ENCODE peak calls at places on chromosomes 1 and 21, in ten cellular contexts. One of them, this sample, is unnamed.
A peak's percentile ranks its signal among the peaks of the same experiment; 100 is the strongest.

GRCh38 chr1:21936366-21937031 is 611 bp downstream of the HSPG2 start:
- DNase-seq in endodermal cell: peak; percentile 68
- DNase-seq in right lobe of liver: no peak
- DNase-seq in trophoblast cell: peak; percentile 36
- DNase-seq in colonic mucosa: peak; percentile 46
- DNase-seq in CD8-positive, alpha-beta T cell: no peak
- DNase-seq in lower lobe of right lung: peak; percentile 56
- DNase-seq in small intestine: peak; percentile 37
- DNase-seq in upper lobe of right lung: no peak
- DNase-seq in aorta: peak; percentile 61
- DNase-seq in this sample: no peak

GRCh38 chr1:5941671-5942070 is 50.6 kb downstream of the NPHP4 start:
- DNase-seq in lower lobe of right lung: no peak
- DNase-seq in aorta: no peak
- DNase-seq in right lobe of liver: no peak
- DNase-seq in trophoblast cell: no peak
- DNase-seq in colonic mucosa: no peak
- DNase-seq in upper lobe of right lung: peak; percentile 55
- DNase-seq in small intestine: no peak
- DNase-seq in CD8-positive, alpha-beta T cell: no peak
- DNase-seq in endodermal cell: no peak
- DNase-seq in this sample: no peak

GRCh38 chr1:200415693-200416593 is 6.1 kb upstream of the ZNF281 start:
- DNase-seq in trophoblast cell: peak; percentile 93
- DNase-seq in right lobe of liver: peak; percentile 52
- DNase-seq in aorta: peak; percentile 84
- DNase-seq in colonic mucosa: no peak
- DNase-seq in upper lobe of right lung: no peak
- DNase-seq in CD8-positive, alpha-beta T cell: no peak
- DNase-seq in small intestine: no peak
- DNase-seq in lower lobe of right lung: no peak
- DNase-seq in endodermal cell: no peak
- DNase-seq in this sample: peak; percentile 77

GRCh38 chr1:65952692-65953091 is 160.0 kb downstream of the PDE4B start:
- DNase-seq in small intestine: no peak
- DNase-seq in upper lobe of right lung: no peak
- DNase-seq in colonic mucosa: no peak
- DNase-seq in CD8-positive, alpha-beta T cell: no peak
- DNase-seq in aorta: no peak
- DNase-seq in lower lobe of right lung: no peak
- DNase-seq in trophoblast cell: no peak
- DNase-seq in right lobe of liver: no peak
- DNase-seq in endodermal cell: no peak
- DNase-seq in this sample: no peak

GRCh38 chr1:100717218-100717617 is 2.3 kb upstream of the VCAM1 start:
- DNase-seq in aorta: no peak
- DNase-seq in trophoblast cell: no peak
- DNase-seq in upper lobe of right lung: no peak
- DNase-seq in colonic mucosa: no peak
- DNase-seq in small intestine: no peak
- DNase-seq in CD8-positive, alpha-beta T cell: no peak
- DNase-seq in endodermal cell: no peak
- DNase-seq in right lobe of liver: no peak
- DNase-seq in lower lobe of right lung: no peak
- DNase-seq in this sample: no peak

GRCh38 chr1:204524986-204525385 is 8.8 kb downstream of the MDM4 start:
- DNase-seq in colonic mucosa: no peak
- DNase-seq in lower lobe of right lung: no peak
- DNase-seq in trophoblast cell: no peak
- DNase-seq in small intestine: no peak
- DNase-seq in endodermal cell: no peak
- DNase-seq in aorta: no peak
- DNase-seq in upper lobe of right lung: no peak
- DNase-seq in CD8-positive, alpha-beta T cell: no peak
- DNase-seq in right lobe of liver: no peak
- DNase-seq in this sample: no peak

GRCh38 chr1:197857477-197857876 is 45.0 kb upstream of the C1orf53 start:
- DNase-seq in trophoblast cell: no peak
- DNase-seq in right lobe of liver: no peak
- DNase-seq in small intestine: no peak
- DNase-seq in lower lobe of right lung: no peak
- DNase-seq in upper lobe of right lung: no peak
- DNase-seq in colonic mucosa: no peak
- DNase-seq in endodermal cell: no peak
- DNase-seq in CD8-positive, alpha-beta T cell: no peak
- DNase-seq in aorta: no peak
- DNase-seq in this sample: no peak

GRCh38 chr1:234782821-234783220 is 172.8 kb upstream of the IRF2BP2 start:
- DNase-seq in endodermal cell: peak; percentile 72
- DNase-seq in lower lobe of right lung: no peak
- DNase-seq in CD8-positive, alpha-beta T cell: no peak
- DNase-seq in upper lobe of right lung: no peak
- DNase-seq in small intestine: peak; percentile 8
- DNase-seq in right lobe of liver: no peak
- DNase-seq in trophoblast cell: peak; percentile 11
- DNase-seq in colonic mucosa: no peak
- DNase-seq in aorta: no peak
- DNase-seq in this sample: no peak

GRCh38 chr1:207619833-207620572 is 24.9 kb upstream of the CR1L start:
- DNase-seq in CD8-positive, alpha-beta T cell: no peak
- DNase-seq in trophoblast cell: peak; percentile 74
- DNase-seq in right lobe of liver: no peak
- DNase-seq in small intestine: peak; percentile 48
- DNase-seq in lower lobe of right lung: no peak
- DNase-seq in colonic mucosa: no peak
- DNase-seq in upper lobe of right lung: no peak
- DNase-seq in endodermal cell: peak; percentile 63
- DNase-seq in aorta: no peak
- DNase-seq in this sample: no peak

GRCh38 chr21:46325073-46325912 is 1.3 kb downstream of the PCNT start:
- DNase-seq in small intestine: peak; percentile 43
- DNase-seq in right lobe of liver: peak; percentile 53
- DNase-seq in CD8-positive, alpha-beta T cell: peak; percentile 26
- DNase-seq in endodermal cell: peak; percentile 87
- DNase-seq in trophoblast cell: peak; percentile 54
- DNase-seq in upper lobe of right lung: peak; percentile 75
- DNase-seq in lower lobe of right lung: peak; percentile 64
- DNase-seq in colonic mucosa: peak; percentile 60
- DNase-seq in aorta: peak; percentile 59
- DNase-seq in this sample: no peak

GRCh38 chr1:5830771-5831599 is 161.2 kb downstream of the NPHP4 start:
- DNase-seq in colonic mucosa: no peak
- DNase-seq in aorta: no peak
- DNase-seq in trophoblast cell: no peak
- DNase-seq in right lobe of liver: no peak
- DNase-seq in lower lobe of right lung: no peak
- DNase-seq in small intestine: no peak
- DNase-seq in endodermal cell: peak; percentile 97
- DNase-seq in CD8-positive, alpha-beta T cell: no peak
- DNase-seq in upper lobe of right lung: no peak
- DNase-seq in this sample: no peak

GRCh38 chr1:88685239-88685604 is 1.1 kb downstream of the PKN2 start:
- DNase-seq in trophoblast cell: peak; percentile 14
- DNase-seq in lower lobe of right lung: no peak
- DNase-seq in aorta: no peak
- DNase-seq in endodermal cell: no peak
- DNase-seq in right lobe of liver: no peak
- DNase-seq in CD8-positive, alpha-beta T cell: no peak
- DNase-seq in upper lobe of right lung: no peak
- DNase-seq in colonic mucosa: no peak
- DNase-seq in small intestine: peak; percentile 38
- DNase-seq in this sample: no peak

GRCh38 chr1:93722081-93723031 is 40.7 kb upstream of the BCAR3 start:
- DNase-seq in colonic mucosa: no peak
- DNase-seq in lower lobe of right lung: no peak
- DNase-seq in CD8-positive, alpha-beta T cell: no peak
- DNase-seq in upper lobe of right lung: no peak
- DNase-seq in endodermal cell: no peak
- DNase-seq in trophoblast cell: no peak
- DNase-seq in right lobe of liver: no peak
- DNase-seq in small intestine: no peak
- DNase-seq in aorta: peak; percentile 70
- DNase-seq in this sample: no peak

GRCh38 chr1:197200468-197200899 is 54.0 kb upstream of the ASPM start:
- DNase-seq in right lobe of liver: no peak
- DNase-seq in endodermal cell: no peak
- DNase-seq in small intestine: no peak
- DNase-seq in lower lobe of right lung: no peak
- DNase-seq in colonic mucosa: peak; percentile 32
- DNase-seq in CD8-positive, alpha-beta T cell: peak; percentile 24
- DNase-seq in trophoblast cell: peak; percentile 34
- DNase-seq in upper lobe of right lung: no peak
- DNase-seq in aorta: no peak
- DNase-seq in this sample: peak; percentile 23

GRCh38 chr1:60886793-60887331 is 195.5 kb upstream of the NFIA start:
- DNase-seq in right lobe of liver: no peak
- DNase-seq in lower lobe of right lung: no peak
- DNase-seq in trophoblast cell: no peak
- DNase-seq in aorta: no peak
- DNase-seq in endodermal cell: peak; percentile 90
- DNase-seq in upper lobe of right lung: no peak
- DNase-seq in small intestine: no peak
- DNase-seq in CD8-positive, alpha-beta T cell: no peak
- DNase-seq in colonic mucosa: no peak
- DNase-seq in this sample: no peak

GRCh38 chr1:214588963-214589597 is 13.9 kb upstream of the CENPF start:
- DNase-seq in colonic mucosa: no peak
- DNase-seq in small intestine: no peak
- DNase-seq in aorta: no peak
- DNase-seq in upper lobe of right lung: no peak
- DNase-seq in right lobe of liver: no peak
- DNase-seq in CD8-positive, alpha-beta T cell: no peak
- DNase-seq in trophoblast cell: no peak
- DNase-seq in endodermal cell: no peak
- DNase-seq in lower lobe of right lung: no peak
- DNase-seq in this sample: no peak
- H3K4me1 ChIP-seq in colonic mucosa: no peaks in the 10 kb centered on the region
- H3K4me1 ChIP-seq in small intestine: no peaks in the 10 kb centered on the region
- H3K4me1 ChIP-seq in aorta: no peaks in the 10 kb centered on the region
- H3K4me1 ChIP-seq in upper lobe of right lung: no peaks in the 10 kb centered on the region
- H3K4me1 ChIP-seq in right lobe of liver: no peaks in the 10 kb centered on the region
- H3K4me1 ChIP-seq in CD8-positive, alpha-beta T cell: no peaks in the 10 kb centered on the region
- H3K4me1 ChIP-seq in trophoblast cell: no peaks in the 10 kb centered on the region
- H3K4me1 ChIP-seq in endodermal cell: no peaks in the 10 kb centered on the region
- H3K4me1 ChIP-seq in lower lobe of right lung: no peaks in the 10 kb centered on the region
- H3K4me1 ChIP-seq in this sample: no peaks in the 10 kb centered on the region

DNA sequence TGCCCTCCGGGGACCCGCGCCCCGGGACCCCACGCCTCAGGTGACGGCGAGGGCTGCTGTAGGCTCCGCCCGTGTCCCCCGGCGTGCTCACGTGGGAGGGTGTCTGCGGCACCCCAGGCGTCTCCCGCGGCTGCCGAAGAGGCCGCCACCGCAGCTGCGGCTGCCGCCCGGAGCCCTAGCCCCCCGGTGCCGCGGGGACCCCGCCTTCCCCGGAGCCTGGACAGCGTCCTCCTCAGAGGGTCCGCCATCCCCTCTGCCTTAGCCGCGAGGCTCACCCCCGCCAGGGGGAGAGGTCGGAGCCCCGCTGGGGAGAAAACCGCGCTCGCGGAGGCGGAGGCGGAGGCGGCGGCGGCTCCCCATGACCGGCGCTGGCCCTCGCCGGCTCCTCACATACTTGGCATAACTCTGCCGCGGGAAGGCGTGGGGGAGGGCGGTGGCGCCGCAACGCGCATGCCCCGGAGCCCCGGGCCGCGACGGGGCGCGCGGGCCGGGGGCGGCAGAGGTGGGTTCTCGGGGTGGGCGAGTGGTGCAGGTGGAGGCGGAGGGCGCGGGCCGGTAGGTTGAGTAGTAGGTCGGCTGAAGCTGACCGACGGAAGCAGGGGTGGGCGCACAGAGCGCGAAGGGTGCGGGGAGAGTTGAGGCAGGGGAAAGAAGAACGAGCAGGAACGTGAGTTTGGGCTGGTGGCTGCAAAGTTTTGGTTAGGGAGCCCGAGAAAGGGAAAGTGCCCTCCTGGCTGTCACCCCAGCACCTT is 700 bp upstream of the SYDE2 start:
- DNase-seq in aorta: peak; percentile 76
- DNase-seq in CD8-positive, alpha-beta T cell: peak; percentile 74
- DNase-seq in small intestine: peak; percentile 69
- DNase-seq in endodermal cell: peak; percentile 95
- DNase-seq in lower lobe of right lung: peak; percentile 84
- DNase-seq in upper lobe of right lung: peak; percentile 91
- DNase-seq in trophoblast cell: peak; percentile 74
- DNase-seq in right lobe of liver: peak; percentile 78
- DNase-seq in colonic mucosa: peak; percentile 77
- DNase-seq in this sample: peak; percentile 46
- H3K4me3 ChIP-seq in aorta: peak overlapping the region; percentile 95
- H3K4me3 ChIP-seq in CD8-positive, alpha-beta T cell: peak overlapping the region; percentile 94
- H3K4me3 ChIP-seq in small intestine: peak overlapping the region; percentile 79
- H3K4me3 ChIP-seq in endodermal cell: peak overlapping the region; percentile 90
- H3K4me3 ChIP-seq in lower lobe of right lung: peak overlapping the region; percentile 78
- H3K4me3 ChIP-seq in upper lobe of right lung: peak overlapping the region; percentile 84
- H3K4me3 ChIP-seq in trophoblast cell: peak overlapping the region; percentile 84
- H3K4me3 ChIP-seq in right lobe of liver: peak overlapping the region; percentile 55
- H3K4me3 ChIP-seq in colonic mucosa: peak overlapping the region; percentile 81
- H3K4me3 ChIP-seq in this sample: peak overlapping the region; percentile 92

GRCh38 chr1:15420853-15421465 is 11.3 kb downstream of the EFHD2 start:
- DNase-seq in CD8-positive, alpha-beta T cell: no peak
- DNase-seq in trophoblast cell: no peak
- DNase-seq in upper lobe of right lung: no peak
- DNase-seq in colonic mucosa: no peak
- DNase-seq in aorta: no peak
- DNase-seq in small intestine: peak; percentile 51
- DNase-seq in endodermal cell: no peak
- DNase-seq in right lobe of liver: peak; percentile 69
- DNase-seq in lower lobe of right lung: no peak
- DNase-seq in this sample: no peak
- H3K4me1 ChIP-seq in CD8-positive, alpha-beta T cell: peaks cover 22% of the 10 kb centered on the region
- H3K4me1 ChIP-seq in trophoblast cell: peaks cover 12% of the 10 kb centered on the region
- H3K4me1 ChIP-seq in upper lobe of right lung: peaks cover 34% of the 10 kb centered on the region
- H3K4me1 ChIP-seq in colonic mucosa: peaks cover 55% of the 10 kb centered on the region
- H3K4me1 ChIP-seq in aorta: no peaks in the 10 kb centered on the region
- H3K4me1 ChIP-seq in small intestine: peaks cover 20% of the 10 kb centered on the region
- H3K4me1 ChIP-seq in endodermal cell: peaks cover 2% of the 10 kb centered on the region
- H3K4me1 ChIP-seq in right lobe of liver: peaks cover 33% of the 10 kb centered on the region
- H3K4me1 ChIP-seq in lower lobe of right lung: peaks cover 56% of the 10 kb centered on the region
- H3K4me1 ChIP-seq in this sample: no peaks in the 10 kb centered on the region

DNA sequence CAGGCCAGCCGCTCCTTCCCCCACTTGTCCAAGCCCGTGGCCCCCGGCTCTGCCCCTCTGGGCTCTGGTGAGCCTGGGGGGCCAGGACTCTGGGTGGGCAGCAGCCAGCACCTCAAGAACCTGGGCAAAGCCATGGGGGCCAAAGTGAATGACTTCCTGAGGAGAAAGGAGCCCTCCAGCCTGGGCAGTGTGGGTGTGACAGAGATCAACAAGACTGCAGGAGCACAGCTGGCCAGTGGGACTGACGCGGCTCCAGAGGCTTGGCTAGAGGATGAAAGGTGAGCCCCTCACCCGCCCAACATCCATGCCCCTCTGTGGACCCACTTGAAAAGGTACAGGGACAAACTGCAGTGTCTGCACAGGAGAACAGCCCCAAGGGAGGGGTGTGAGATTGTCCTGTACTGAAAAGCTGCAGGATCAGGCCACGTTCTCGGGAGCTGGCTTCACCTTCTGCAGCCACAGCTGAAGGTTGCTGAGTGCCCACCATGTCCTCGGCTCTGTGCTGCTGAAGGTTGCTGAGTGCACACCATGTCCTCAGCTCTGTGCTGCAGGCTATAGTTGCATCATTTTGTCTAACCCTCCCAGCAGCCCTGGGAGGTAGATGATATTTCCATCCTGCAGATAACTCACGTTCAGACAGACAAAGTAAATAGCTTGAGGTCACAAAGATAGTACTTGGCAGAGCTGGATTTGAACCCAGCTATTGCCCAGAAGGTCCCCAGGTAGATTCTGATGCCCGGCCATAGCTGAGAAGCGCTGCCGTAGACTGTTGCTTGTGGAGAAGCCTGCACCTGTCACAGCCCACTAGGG is 618 bp downstream of the C1orf226 start:
- DNase-seq in colonic mucosa: no peak
- DNase-seq in small intestine: peak; percentile 53
- DNase-seq in right lobe of liver: no peak
- DNase-seq in trophoblast cell: peak; percentile 57
- DNase-seq in lower lobe of right lung: no peak
- DNase-seq in endodermal cell: peak; percentile 27
- DNase-seq in upper lobe of right lung: no peak
- DNase-seq in aorta: no peak
- DNase-seq in CD8-positive, alpha-beta T cell: no peak
- DNase-seq in this sample: no peak
- H3K4me3 ChIP-seq in colonic mucosa: no peak overlapping the region
- H3K4me3 ChIP-seq in small intestine: no peak overlapping the region
- H3K4me3 ChIP-seq in right lobe of liver: no peak overlapping the region
- H3K4me3 ChIP-seq in trophoblast cell: no peak overlapping the region
- H3K4me3 ChIP-seq in lower lobe of right lung: no peak overlapping the region
- H3K4me3 ChIP-seq in endodermal cell: no peak overlapping the region
- H3K4me3 ChIP-seq in upper lobe of right lung: no peak overlapping the region
- H3K4me3 ChIP-seq in aorta: no peak overlapping the region
- H3K4me3 ChIP-seq in CD8-positive, alpha-beta T cell: no peak overlapping the region
- H3K4me3 ChIP-seq in this sample: no peak overlapping the region

This sample was measured in tibial nerve.